ENCODE peak calls at places on chromosomes 7 and 10, in eight cellular contexts. V is CD8-positive, alpha-beta T cell; K is transverse colon; C is foreskin fibroblast; J is GM20000; W is HFF-Myc; B is glutamatergic neuron; Y is KBM-7. H is an unnamed sample.
A peak's percentile ranks its signal among the peaks of the same experiment; 100 is the strongest.

GRCh38 chr10:6052247-6053221 is 9.6 kb downstream of the IL2RA start:
- DNase-seq in V (peak; percentile 41), K (peak; percentile 52), C (no peak), J (no peak), W (no peak), B (no peak), Y (peak; percentile 76), H (no peak)

GRCh38 chr7:12630615-12630884 is 56.9 kb upstream of the ARL4A start:
- DNase-seq in V (no peak), K (no peak), C (peak; percentile 32), J (no peak), W (no peak), B (no peak), Y (no peak), H (no peak)

GRCh38 chr7:135274495-135275268 is 41.0 kb downstream of the STRA8 start:
- DNase-seq in V (peak; percentile 51), K (peak; percentile 73), C (peak; percentile 84), J (peak; percentile 80), W (peak; percentile 71), B (peak; percentile 82), Y (peak; percentile 84), H (peak; percentile 74)

GRCh38 chr10:8338177-8338766 is 283.8 kb downstream of the GATA3 start:
- DNase-seq in V (no peak), K (no peak), C (no peak), J (no peak), W (no peak), B (no peak), Y (no peak), H (no peak)

GRCh38 chr10:17213646-17214349 is 12.3 kb upstream of the TRDMT1 start:
- DNase-seq in V (no peak), K (no peak), C (peak; percentile 73), J (no peak), W (no peak), B (no peak), Y (no peak), H (peak; percentile 78)

GRCh38 chr10:132909491-132910071 is 32.8 kb downstream of the CFAP46 start:
- DNase-seq in V (no peak), K (no peak), C (no peak), J (no peak), W (no peak), B (no peak), Y (no peak), H (no peak)

GRCh38 chr10:62010366-62010765 is 108.9 kb downstream of the ARID5B start:
- DNase-seq in V (no peak), K (no peak), C (no peak), J (no peak), W (no peak), B (no peak), Y (no peak), H (no peak)

GRCh38 chr10:34808789-34809745 is 6.0 kb downstream of the PARD3 start:
- DNase-seq in V (no peak), K (no peak), C (peak; percentile 67), J (no peak), W (no peak), B (peak; percentile 41), Y (no peak), H (peak; percentile 54)

GRCh38 chr7:102165136-102165535 is 121.5 kb upstream of the SH2B2 start:
- DNase-seq in V (no peak), K (no peak), C (peak; percentile 20), J (no peak), W (no peak), B (no peak), Y (no peak), H (no peak)

GRCh38 chr10:13317474-13317873 is 17.6 kb upstream of the PHYH start:
- DNase-seq in V (no peak), K (no peak), C (no peak), J (no peak), W (no peak), B (no peak), Y (no peak), H (no peak)

GRCh38 chr7:90773269-90773668 is 177.1 kb downstream of the CDK14 start:
- DNase-seq in V (no peak), K (no peak), C (no peak), J (no peak), W (no peak), B (no peak), Y (no peak), H (no peak)

GRCh38 chr10:98041352-98042043 is 11.1 kb upstream of the CRTAC1 start:
- DNase-seq in V (no peak), K (peak; percentile 56), C (peak; percentile 76), J (peak; percentile 66), W (peak; percentile 26), B (peak; percentile 82), Y (peak; percentile 58), H (peak; percentile 51)

GRCh38 chr7:96266580-96266979 is 55.3 kb downstream of the SLC25A13 start:
- DNase-seq in V (no peak), K (no peak), C (no peak), J (no peak), W (no peak), B (no peak), Y (no peak), H (no peak)

GRCh38 chr7:4774804-4775280 is 581 bp upstream of the AP5Z1 start:
- DNase-seq in V (no peak), K (no peak), C (peak; percentile 82), J (no peak), W (no peak), B (no peak), Y (no peak), H (peak; percentile 78)

GRCh38 chr10:29473411-29474100 is 161.2 kb downstream of the SVIL start:
- DNase-seq in V (no peak), K (no peak), C (peak; percentile 47), J (no peak), W (no peak), B (no peak), Y (no peak), H (peak; percentile 29)

GRCh38 chr10:95260397-95260881 is 30.4 kb downstream of the PDLIM1 start:
- DNase-seq in V (no peak), K (no peak), C (peak; percentile 88), J (no peak), W (peak; percentile 57), B (no peak), Y (no peak), H (peak; percentile 90)

GRCh38 chr7:130276796-130277762 is 10.4 kb downstream of the CPA2 start:
- DNase-seq in V (no peak), K (no peak), C (peak; percentile 82), J (no peak), W (no peak), B (no peak), Y (no peak), H (peak; percentile 79)